ENCODE peak calls at places on chromosomes 6 and 20, in five cellular contexts. U is natural killer cell, V is nephron progenitor cell, C is suprapubic skin, X is foreskin fibroblast. P is an unnamed sample.

GRCh38 chr6:39350723-39351505 is 28.4 kb upstream of the KCNK16 start:
- DNase-seq in C (no peak), X (no peak), V (no peak), U (no peak), P (no peak)

GRCh38 chr6:25582101-25582500 is 69.9 kb upstream of the SCGN start:
- DNase-seq in U (no peak), C (no peak), X (no peak), V (no peak), P (no peak)

GRCh38 chr6:152301021-152301805 is 335.9 kb downstream of the SYNE1 start:
- DNase-seq in X (peak), U (no peak), C (no peak), V (no peak), P (no peak)

GRCh38 chr20:35598899-35599775 is 16.5 kb upstream of the SPAG4 start:
- DNase-seq in C (peak), U (no peak), V (no peak), X (no peak), P (no peak)

GRCh38 chr6:15160812-15161211 is 85.1 kb upstream of the JARID2 start:
- DNase-seq in U (no peak), V (no peak), C (no peak), X (peak), P (no peak)

GRCh38 chr6:39280247-39280731 is 33.9 kb downstream of the KCNK17 start:
- DNase-seq in V (no peak), C (no peak), U (no peak), X (peak), P (no peak)

GRCh38 chr6:136893187-136893586 is 28.9 kb upstream of the SLC35D3 start:
- DNase-seq in U (no peak), X (no peak), V (no peak), C (no peak), P (no peak)

GRCh38 chr6:56046576-56046975 is 171.2 kb upstream of the BMP5 start:
- DNase-seq in U (no peak), V (no peak), X (peak), C (no peak), P (no peak)

GRCh38 chr6:168166627-168167026 is 87.6 kb upstream of the FRMD1 start:
- DNase-seq in V (no peak), U (no peak), C (no peak), X (no peak), P (no peak)

GRCh38 chr6:44177691-44178423 is 19.2 kb downstream of the CAPN11 start:
- DNase-seq in V (no peak), X (peak), C (no peak), U (no peak), P (no peak)

GRCh38 chr20:32031007-32031958 is 20.8 kb upstream of the HCK start:
- DNase-seq in X (peak), C (peak), V (peak), U (peak), P (peak)

GRCh38 chr6:11366183-11366933 is 133.9 kb upstream of the NEDD9 start:
- DNase-seq in X (no peak), U (peak), V (no peak), C (no peak), P (no peak)

GRCh38 chr6:67129780-67130179 is 1422.8 kb upstream of the EYS start:
- DNase-seq in X (no peak), U (no peak), V (no peak), C (no peak), P (no peak)

GRCh38 chr6:163417595-163417994 is 3.1 kb downstream of the QKI start:
- DNase-seq in X (no peak), C (no peak), U (no peak), V (no peak), P (no peak)

GRCh38 chr20:10316582-10316981 is 98.0 kb downstream of the SNAP25 start:
- DNase-seq in U (no peak), C (no peak), V (no peak), X (peak), P (no peak)
- TF ChIP-seq CTCF in U (no peak), C (no peak), V (no peak), X (no peak), P (peak)

GRCh38 chr6:116705917-116706316 is 24.9 kb downstream of the KPNA5 start:
- DNase-seq in U (no peak), C (no peak), X (no peak), V (no peak), P (no peak)
- TF ChIP-seq CTCF in U (no peak), C (no peak), X (no peak), V (no peak), P (no peak)

DNA sequence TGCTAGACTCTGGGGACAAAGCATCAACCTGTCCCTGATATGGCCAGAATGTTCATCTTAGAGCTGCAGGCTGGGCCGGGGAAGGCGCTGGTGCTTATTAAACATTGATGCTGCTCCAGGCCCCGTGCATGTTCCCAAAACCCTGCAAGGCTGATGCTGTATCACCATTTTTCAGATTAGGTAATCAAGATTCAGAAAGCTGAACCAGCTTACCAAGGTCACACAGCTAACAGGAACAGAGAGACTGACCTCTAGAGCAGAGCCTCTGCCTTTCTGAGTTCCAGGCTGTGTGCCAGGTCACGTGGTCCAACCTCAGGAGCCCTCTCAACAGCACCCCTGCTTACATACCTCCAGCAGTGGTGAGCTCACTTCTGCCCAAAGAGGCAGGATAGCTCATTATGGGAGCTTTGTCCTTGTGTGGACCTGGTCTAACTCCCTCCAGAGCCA is 16.1 kb upstream of the VSTM2L start:
- DNase-seq in C (no peak), X (no peak), U (no peak), V (no peak), P (no peak)
- TF ChIP-seq CTCF in C (no peak), X (no peak), U (no peak), V (no peak), P (no peak)

GRCh38 chr6:133362813-133363212 is 121.7 kb downstream of the EYA4 start:
- DNase-seq in V (no peak), U (no peak), C (no peak), X (no peak), P (no peak)

GRCh38 chr6:133369755-133370154 is 128.6 kb downstream of the EYA4 start:
- DNase-seq in V (no peak), X (no peak), C (no peak), U (no peak), P (no peak)

DNA sequence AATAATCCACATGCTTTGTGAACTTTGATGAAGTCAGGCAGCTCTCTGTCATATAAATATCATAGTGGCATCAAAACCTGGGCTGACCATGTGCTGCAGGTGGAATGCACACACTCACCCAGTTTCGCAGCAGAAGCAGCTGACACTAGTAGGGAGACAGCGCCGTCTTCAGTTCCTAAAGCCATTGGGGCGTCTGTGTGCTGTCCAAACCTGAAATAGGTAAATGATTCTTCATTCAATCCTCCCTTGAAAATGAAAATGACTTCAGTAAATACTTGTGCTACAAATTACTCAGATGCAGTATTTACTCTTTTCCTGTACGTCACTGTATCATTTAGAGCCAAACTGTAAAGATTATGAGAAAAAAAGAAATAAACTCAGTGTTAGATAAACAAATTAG is 127.5 kb downstream of the EYA4 start:
- DNase-seq in X (no peak), V (no peak), C (no peak), U (no peak), P (no peak)
- TF ChIP-seq CTCF in X (no peak), V (no peak), C (no peak), U (no peak), P (no peak)

DNA sequence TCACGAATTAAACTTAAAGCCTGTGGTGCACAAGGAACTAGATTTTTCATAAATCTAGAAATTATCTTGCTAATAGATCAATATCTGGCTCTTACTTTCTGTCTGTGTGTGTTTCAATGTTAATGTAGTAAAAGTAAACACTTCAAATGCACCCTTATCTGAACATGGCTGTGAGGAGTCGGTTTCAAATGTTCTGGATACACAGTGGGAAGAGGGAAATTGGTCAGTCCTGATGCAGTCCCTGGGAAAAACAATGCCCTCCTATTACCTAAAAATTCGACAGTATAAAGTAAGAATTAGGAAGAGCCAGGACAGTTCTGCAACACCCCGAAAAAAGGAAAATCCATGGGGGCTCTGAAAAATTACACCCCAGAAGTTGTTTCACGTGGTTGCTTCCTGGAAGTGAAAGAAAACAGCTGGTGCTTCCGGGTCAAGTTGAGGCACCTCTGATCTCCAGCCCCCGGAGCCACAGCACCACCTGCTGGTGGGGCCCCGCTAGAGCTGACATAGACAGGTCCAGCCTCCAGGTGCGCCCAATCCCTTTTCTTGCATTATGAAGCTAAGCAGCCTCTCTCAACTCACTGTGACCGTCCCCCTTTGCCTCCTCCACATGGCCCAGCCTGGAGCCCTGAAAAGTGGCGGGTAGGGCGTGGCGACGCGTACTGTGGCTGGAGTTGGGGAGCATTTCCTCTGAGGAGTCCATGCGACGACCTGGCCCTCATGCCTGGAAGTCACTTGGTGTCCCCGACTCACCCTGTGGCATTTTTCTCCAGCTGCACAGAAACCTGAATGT is 8.3 kb downstream of the SEMG2 start:
- DNase-seq in C (no peak), V (no peak), X (peak), U (no peak), P (no peak)
- TF ChIP-seq CTCF in C (no peak), V (no peak), X (peak), U (peak), P (peak)